ENCODE peak calls at places on chromosomes 12 and 14, in eight cellular contexts. T is Ammon's horn; D is stimulated activated CD8-positive, alpha-beta memory T cell treated with anti-CD3 and anti-CD28 coated beads, Interleukin-2, amount 100 ng/mL, for 1 hour; Y is neuronal stem cell; C is HepG2; R is AG09309; E is A172; X is T-cell. V is an unnamed sample.

GRCh38 chr14:55102141-55102547 is 26.9 kb upstream of the LGALS3 start:
- DNase-seq in T (peak), D (no peak), Y (no peak), C (peak), R (peak), E (peak), X (peak), V (peak)

GRCh38 chr12:95848575-95849388 is 10.0 kb upstream of the SNRPF start:
- DNase-seq in T (peak), D (no peak), Y (peak), C (peak), R (no peak), E (no peak), X (no peak), V (peak)

GRCh38 chr14:22319526-22320352 is 269.3 kb downstream of the DAD1 start:
- DNase-seq in T (peak), D (no peak), Y (no peak), C (peak), R (peak), E (peak), X (peak), V (peak)

GRCh38 chr14:36521598-36522345 is 1.7 kb upstream of the NKX2-1 start:
- DNase-seq in T (no peak), D (no peak), Y (peak), C (no peak), R (no peak), E (no peak), X (no peak), V (no peak)

GRCh38 chr12:68358532-68359485 is 26.6 kb upstream of the MDM1 start:
- DNase-seq in T (peak), D (no peak), Y (peak), C (peak), R (peak), E (peak), X (peak), V (peak)

GRCh38 chr12:34388636-34389377 is 366.5 kb downstream of the ALG10 start:
- DNase-seq in T (no peak), D (no peak), Y (no peak), C (no peak), R (no peak), E (no peak), X (no peak), V (no peak)

GRCh38 chr12:55925870-55926737 is 1.6 kb downstream of the PYM1 start:
- DNase-seq in T (peak), D (no peak), Y (no peak), C (no peak), R (no peak), E (no peak), X (peak), V (no peak)

GRCh38 chr12:91424506-91424905 is 241.9 kb upstream of the DCN start:
- DNase-seq in T (no peak), D (no peak), Y (no peak), C (no peak), R (no peak), E (no peak), X (no peak), V (no peak)

GRCh38 chr12:114013601-114014345 is 47.6 kb upstream of the RBM19 start:
- DNase-seq in T (no peak), D (no peak), Y (peak), C (peak), R (peak), E (peak), X (no peak), V (peak)

GRCh38 chr12:3632256-3633240 is 120.4 kb downstream of the CRACR2A start:
- DNase-seq in T (no peak), D (no peak), Y (no peak), C (no peak), R (no peak), E (no peak), X (no peak), V (no peak)

GRCh38 chr12:124867389-124867930 is 3.8 kb upstream of the SCARB1 start:
- DNase-seq in T (no peak), D (no peak), Y (no peak), C (peak), R (no peak), E (peak), X (no peak), V (no peak)